ENCODE peak calls at places on chromosome 4, in four cellular contexts. U is RWPE1; I is GM13977; E is stimulated activated CD4-positive, alpha-beta T cell treated with anti-CD3 and anti-CD28 coated beads, Interleukin-2, amount 100 ng/mL, for 48 hours. R is an unnamed sample.

GRCh38 chr4:24544208-24544607 is 40.1 kb downstream of the DHX15 start:
- DNase-seq in I (no peak), E (no peak), U (no peak), R (no peak)

GRCh38 chr4:86453044-86453501 is 93.2 kb upstream of the MAPK10 start:
- DNase-seq in E (no peak), U (no peak), I (no peak), R (peak)

GRCh38 chr4:94441838-94442237 is 9.9 kb upstream of the PDLIM5 start:
- DNase-seq in U (no peak), I (no peak), E (no peak), R (no peak)

GRCh38 chr4:98796986-98797385 is 131.9 kb downstream of the EIF4E start:
- DNase-seq in E (no peak), I (no peak), U (no peak), R (no peak)

GRCh38 chr4:174559894-174560293 is 37.6 kb upstream of the HPGD start:
- DNase-seq in I (no peak), E (no peak), U (no peak), R (no peak)

GRCh38 chr4:170497105-170497504 is 407.3 kb upstream of the AADAT start:
- DNase-seq in U (no peak), I (no peak), E (no peak), R (peak)

GRCh38 chr4:80225628-80226027 is 28.3 kb downstream of the PRDM8 start:
- DNase-seq in E (no peak), U (no peak), I (no peak), R (no peak)

GRCh38 chr4:110058677-110059076 is 139.7 kb downstream of the ELOVL6 start:
- DNase-seq in U (no peak), E (no peak), I (no peak), R (no peak)

GRCh38 chr4:117134386-117134785 is 49.0 kb upstream of the TRAM1L1 start:
- DNase-seq in U (peak), I (peak), E (no peak), R (peak)

GRCh38 chr4:166941629-166942028 is 292.7 kb downstream of the SPOCK3 start:
- DNase-seq in I (peak), U (peak), E (no peak), R (no peak)

GRCh38 chr4:109332926-109333464 is 30.5 kb upstream of the COL25A1 start:
- DNase-seq in E (peak), I (no peak), U (no peak), R (peak)

GRCh38 chr4:180913750-180914149 is 1329.5 kb upstream of the TENM3 start:
- DNase-seq in I (no peak), E (no peak), U (peak), R (peak)

GRCh38 chr4:3239998-3240920 is 8.7 kb upstream of the MSANTD1 start:
- DNase-seq in E (no peak), U (no peak), I (no peak), R (no peak)

GRCh38 chr4:10033191-10033881 is 12.0 kb upstream of the SLC2A9 start:
- DNase-seq in U (peak), I (no peak), E (no peak), R (no peak)

GRCh38 chr4:7779194-7779768 is 160.4 kb downstream of the AFAP1 start:
- DNase-seq in E (no peak), I (no peak), U (no peak), R (no peak)

GRCh38 chr4:139503622-139504166 is 49.8 kb downstream of the RAB33B start:
- DNase-seq in E (no peak), I (no peak), U (no peak), R (no peak)

GRCh38 chr4:124144302-124144701 is 568.2 kb downstream of the ANKRD50 start:
- DNase-seq in E (no peak), U (no peak), I (no peak), R (peak)

GRCh38 chr4:137651128-137651527 is 118.8 kb upstream of the PCDH18 start:
- DNase-seq in I (no peak), U (no peak), E (no peak), R (peak)

GRCh38 chr4:8776366-8776765 is 95.3 kb downstream of the HMX1 start:
- DNase-seq in I (no peak), U (no peak), E (no peak), R (no peak)

GRCh38 chr4:56668267-56668666 is 12.8 kb downstream of the HOPX start:
- DNase-seq in U (peak), E (no peak), I (no peak), R (no peak)

GRCh38 chr4:154618708-154619315 is 6.4 kb upstream of the FGG start:
- DNase-seq in I (peak), E (peak), U (peak), R (peak)

GRCh38 chr4:95084584-95084983 is 326.8 kb downstream of the BMPR1B start:
- DNase-seq in U (peak), I (no peak), E (no peak), R (peak)

GRCh38 chr4:85402371-85402770 is 72.6 kb upstream of the ARHGAP24 start:
- DNase-seq in I (no peak), E (no peak), U (no peak), R (no peak)

GRCh38 chr4:153176938-153177337 is 27.3 kb upstream of the TRIM2 start:
- DNase-seq in E (no peak), I (no peak), U (no peak), R (no peak)

GRCh38 chr4:4875147-4875546 is 15.7 kb downstream of the MSX1 start:
- DNase-seq in I (no peak), E (no peak), U (no peak), R (no peak)

GRCh38 chr4:73676881-73677323 is 56.7 kb upstream of the RASSF6 start:
- DNase-seq in E (no peak), U (peak), I (no peak), R (peak)

GRCh38 chr4:116849620-116850019 is 235.8 kb downstream of the TRAM1L1 start:
- DNase-seq in E (no peak), I (no peak), U (no peak), R (no peak)

GRCh38 chr4:10639664-10640063 is 44.9 kb downstream of the CLNK start:
- DNase-seq in E (no peak), I (no peak), U (no peak), R (no peak)

GRCh38 chr4:158817562-158818370 is 48.9 kb downstream of the FNIP2 start:
- DNase-seq in I (no peak), E (no peak), U (no peak), R (peak)

GRCh38 chr4:1822568-1823544 is 29.8 kb downstream of the FGFR3 start:
- DNase-seq in U (no peak), I (no peak), E (no peak), R (no peak)

GRCh38 chr4:183175631-183176232 is 76.7 kb downstream of the WWC2 start:
- DNase-seq in I (no peak), E (no peak), U (no peak), R (no peak)

R was measured in H4.